ENCODE peak calls at places on chromosome 1, in ten cellular contexts. One of them, this sample, is unnamed.

GRCh38 chr1:226873771-226874578 is 3.6 kb downstream of the PSEN2 start:
- DNase-seq in body of pancreas: peak; percentile 83
- DNase-seq in NB4: no peak
- DNase-seq in breast epithelium: no peak
- DNase-seq in suprapubic skin: no peak
- DNase-seq in GM12892: no peak
- DNase-seq in ovary: no peak
- DNase-seq in tibial nerve: no peak
- DNase-seq in IMR-90: no peak
- DNase-seq in prostate gland: no peak
- DNase-seq in this sample: no peak

GRCh38 chr1:23913212-23913880 is at the start of gene CNR2:
- DNase-seq in body of pancreas: no peak
- DNase-seq in NB4: peak; percentile 88
- DNase-seq in breast epithelium: no peak
- DNase-seq in suprapubic skin: no peak
- DNase-seq in GM12892: no peak
- DNase-seq in ovary: no peak
- DNase-seq in tibial nerve: no peak
- DNase-seq in IMR-90: no peak
- DNase-seq in prostate gland: no peak
- DNase-seq in this sample: no peak

GRCh38 chr1:17609529-17609928 is 70.0 kb downstream of the ARHGEF10L start:
- DNase-seq in body of pancreas: no peak
- DNase-seq in NB4: no peak
- DNase-seq in breast epithelium: no peak
- DNase-seq in suprapubic skin: no peak
- DNase-seq in GM12892: no peak
- DNase-seq in ovary: no peak
- DNase-seq in tibial nerve: no peak
- DNase-seq in IMR-90: no peak
- DNase-seq in prostate gland: no peak
- DNase-seq in this sample: no peak

GRCh38 chr1:193408782-193409293 is 222.4 kb upstream of the B3GALT2 start:
- DNase-seq in body of pancreas: peak; percentile 94
- DNase-seq in NB4: no peak
- DNase-seq in breast epithelium: no peak
- DNase-seq in suprapubic skin: no peak
- DNase-seq in GM12892: no peak
- DNase-seq in ovary: peak; percentile 97
- DNase-seq in tibial nerve: peak; percentile 51
- DNase-seq in IMR-90: peak; percentile 75
- DNase-seq in prostate gland: peak; percentile 28
- DNase-seq in this sample: no peak

GRCh38 chr1:161019767-161020572 is 982 bp downstream of the F11R start:
- DNase-seq in body of pancreas: peak; percentile 10
- DNase-seq in NB4: peak; percentile 41
- DNase-seq in breast epithelium: no peak
- DNase-seq in suprapubic skin: no peak
- DNase-seq in GM12892: no peak
- DNase-seq in ovary: no peak
- DNase-seq in tibial nerve: no peak
- DNase-seq in IMR-90: no peak
- DNase-seq in prostate gland: peak; percentile 61
- DNase-seq in this sample: no peak

GRCh38 chr1:198756470-198756869 is 117.6 kb downstream of the PTPRC start:
- DNase-seq in body of pancreas: no peak
- DNase-seq in NB4: peak; percentile 29
- DNase-seq in breast epithelium: no peak
- DNase-seq in suprapubic skin: no peak
- DNase-seq in GM12892: no peak
- DNase-seq in ovary: no peak
- DNase-seq in tibial nerve: no peak
- DNase-seq in IMR-90: peak; percentile 36
- DNase-seq in prostate gland: no peak
- DNase-seq in this sample: no peak

GRCh38 chr1:245260116-245260882 is 105.5 kb downstream of the KIF26B start:
- DNase-seq in body of pancreas: no peak
- DNase-seq in NB4: no peak
- DNase-seq in breast epithelium: no peak
- DNase-seq in suprapubic skin: no peak
- DNase-seq in GM12892: no peak
- DNase-seq in ovary: no peak
- DNase-seq in tibial nerve: no peak
- DNase-seq in IMR-90: no peak
- DNase-seq in prostate gland: no peak
- DNase-seq in this sample: no peak

GRCh38 chr1:3945222-3945621 is 45.1 kb upstream of the C1orf174 start:
- DNase-seq in body of pancreas: no peak
- DNase-seq in NB4: no peak
- DNase-seq in breast epithelium: no peak
- DNase-seq in suprapubic skin: no peak
- DNase-seq in GM12892: no peak
- DNase-seq in ovary: no peak
- DNase-seq in tibial nerve: no peak
- DNase-seq in IMR-90: no peak
- DNase-seq in prostate gland: no peak
- DNase-seq in this sample: no peak

GRCh38 chr1:10628685-10629084 is 153.9 kb downstream of the PEX14 start:
- DNase-seq in body of pancreas: peak; percentile 84
- DNase-seq in NB4: no peak
- DNase-seq in breast epithelium: peak; percentile 82
- DNase-seq in suprapubic skin: no peak
- DNase-seq in GM12892: no peak
- DNase-seq in ovary: peak; percentile 95
- DNase-seq in tibial nerve: peak; percentile 68
- DNase-seq in IMR-90: peak; percentile 40
- DNase-seq in prostate gland: no peak
- DNase-seq in this sample: no peak

GRCh38 chr1:154014154-154014910 is 23.8 kb downstream of the RPS27 start:
- DNase-seq in body of pancreas: no peak
- DNase-seq in NB4: peak; percentile 54
- DNase-seq in breast epithelium: no peak
- DNase-seq in suprapubic skin: no peak
- DNase-seq in GM12892: no peak
- DNase-seq in ovary: no peak
- DNase-seq in tibial nerve: no peak
- DNase-seq in IMR-90: peak; percentile 76
- DNase-seq in prostate gland: no peak
- DNase-seq in this sample: no peak

GRCh38 chr1:200342511-200343400 is 67.1 kb downstream of the ZNF281 start:
- DNase-seq in body of pancreas: no peak
- DNase-seq in NB4: peak; percentile 34
- DNase-seq in breast epithelium: no peak
- DNase-seq in suprapubic skin: no peak
- DNase-seq in GM12892: no peak
- DNase-seq in ovary: no peak
- DNase-seq in tibial nerve: no peak
- DNase-seq in IMR-90: peak; percentile 76
- DNase-seq in prostate gland: no peak
- DNase-seq in this sample: no peak

DNA sequence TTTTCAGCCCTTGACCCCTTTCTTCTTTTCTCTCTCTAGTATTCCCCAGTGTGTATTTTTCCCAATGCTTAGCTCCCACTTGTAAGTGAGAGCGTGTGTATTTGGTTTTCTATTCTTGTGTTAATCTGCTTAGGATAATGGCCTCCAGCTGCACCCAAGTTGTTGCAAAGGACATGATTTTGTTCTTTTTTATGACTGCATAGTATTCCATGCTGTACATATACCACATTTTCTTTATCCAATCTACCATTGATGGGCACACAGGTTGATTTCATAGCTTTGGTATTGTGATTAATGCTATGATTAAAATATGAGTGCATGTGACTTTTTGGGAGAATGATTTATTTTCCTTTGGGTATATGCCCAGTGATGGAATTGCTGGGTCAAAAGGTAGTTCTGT is 104.8 kb downstream of the PDE4B start:
- DNase-seq in body of pancreas: no peak
- DNase-seq in NB4: no peak
- DNase-seq in breast epithelium: no peak
- DNase-seq in suprapubic skin: no peak
- DNase-seq in GM12892: no peak
- DNase-seq in ovary: no peak
- DNase-seq in tibial nerve: no peak
- DNase-seq in IMR-90: no peak
- DNase-seq in prostate gland: no peak
- DNase-seq in this sample: no peak
- TF ChIP-seq POLR2A in body of pancreas: no peak
- TF ChIP-seq POLR2A in NB4: no peak
- TF ChIP-seq POLR2A in breast epithelium: no peak
- TF ChIP-seq POLR2A in suprapubic skin: no peak
- TF ChIP-seq POLR2A in GM12892: no peak
- TF ChIP-seq POLR2A in ovary: no peak
- TF ChIP-seq POLR2A in tibial nerve: no peak
- TF ChIP-seq POLR2A in IMR-90: no peak
- TF ChIP-seq POLR2A in prostate gland: no peak
- TF ChIP-seq POLR2A in this sample: no peak

DNA sequence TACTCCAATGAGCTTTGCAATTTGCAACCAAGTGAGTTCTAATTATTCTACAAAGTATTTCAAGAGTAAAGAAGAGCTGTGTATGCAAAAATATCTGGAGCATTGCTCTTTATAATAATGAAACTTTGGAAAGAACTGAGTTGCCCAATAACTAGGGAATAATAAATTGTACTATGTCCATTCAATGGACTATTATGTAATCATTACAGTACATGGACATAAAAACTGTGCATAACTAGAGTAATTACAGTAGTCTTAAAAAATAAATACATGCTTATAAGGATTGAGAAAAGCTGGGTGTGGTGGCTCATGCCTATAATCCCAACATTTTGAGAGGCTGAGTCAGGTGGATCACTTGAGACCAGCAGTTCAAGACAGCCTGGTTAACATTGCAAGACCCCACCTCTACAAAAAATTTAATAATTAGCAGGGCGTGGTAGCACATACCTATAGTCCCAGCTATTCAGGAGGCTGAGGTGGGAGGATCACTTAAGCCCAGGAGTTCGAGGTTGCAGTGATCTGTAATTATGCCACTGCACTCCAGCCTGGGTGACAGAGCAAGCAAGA is 70.3 kb upstream of the JAK1 start:
- DNase-seq in body of pancreas: no peak
- DNase-seq in NB4: no peak
- DNase-seq in breast epithelium: no peak
- DNase-seq in suprapubic skin: no peak
- DNase-seq in GM12892: no peak
- DNase-seq in ovary: no peak
- DNase-seq in tibial nerve: no peak
- DNase-seq in IMR-90: no peak
- DNase-seq in prostate gland: no peak
- DNase-seq in this sample: no peak
- TF ChIP-seq POLR2A in body of pancreas: no peak
- TF ChIP-seq POLR2A in NB4: no peak
- TF ChIP-seq POLR2A in breast epithelium: no peak
- TF ChIP-seq POLR2A in suprapubic skin: no peak
- TF ChIP-seq POLR2A in GM12892: no peak
- TF ChIP-seq POLR2A in ovary: no peak
- TF ChIP-seq POLR2A in tibial nerve: no peak
- TF ChIP-seq POLR2A in IMR-90: no peak
- TF ChIP-seq POLR2A in prostate gland: no peak
- TF ChIP-seq POLR2A in this sample: no peak

DNA sequence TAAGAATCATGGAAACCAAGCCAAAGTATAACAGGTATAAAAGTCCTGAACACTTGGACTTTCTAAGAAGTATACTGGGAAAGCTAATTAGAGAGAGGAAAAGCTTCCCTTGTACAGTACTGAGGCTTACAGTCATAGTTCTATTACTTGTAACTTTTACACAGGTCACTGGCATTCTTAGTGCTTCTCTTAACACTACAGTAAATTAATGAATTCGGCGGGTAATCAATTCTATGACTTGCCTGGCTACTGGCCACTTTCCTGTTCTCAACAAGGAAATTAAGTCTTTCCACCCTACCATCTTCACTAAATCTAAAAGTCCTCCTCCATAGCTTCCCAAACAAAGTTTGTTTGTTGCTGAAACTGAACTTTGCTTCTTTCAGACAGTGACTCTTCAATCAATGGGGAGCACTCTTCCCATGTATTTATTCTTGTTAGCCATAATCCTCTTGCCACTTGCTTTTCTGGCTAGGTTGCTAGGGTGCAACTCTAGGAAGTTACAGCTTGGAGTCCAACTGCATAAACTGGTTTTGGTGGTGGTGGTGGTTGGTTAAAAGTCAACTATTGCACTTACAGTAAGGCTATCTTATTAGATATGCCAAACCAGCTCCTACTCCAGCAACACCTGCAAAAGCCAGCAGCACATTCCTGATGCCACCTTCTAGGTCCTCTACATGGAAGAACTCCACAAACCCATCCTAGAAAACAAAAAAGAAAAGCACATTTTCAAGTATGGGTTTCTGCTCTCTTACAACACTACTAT is 2.4 kb downstream of the MCL1 start:
- DNase-seq in body of pancreas: no peak
- DNase-seq in NB4: no peak
- DNase-seq in breast epithelium: no peak
- DNase-seq in suprapubic skin: no peak
- DNase-seq in GM12892: no peak
- DNase-seq in ovary: no peak
- DNase-seq in tibial nerve: no peak
- DNase-seq in IMR-90: peak; percentile 39
- DNase-seq in prostate gland: peak; percentile 58
- DNase-seq in this sample: no peak
- TF ChIP-seq POLR2A in body of pancreas: peak; percentile 14
- TF ChIP-seq POLR2A in NB4: no peak
- TF ChIP-seq POLR2A in breast epithelium: peak; percentile 33
- TF ChIP-seq POLR2A in suprapubic skin: no peak
- TF ChIP-seq POLR2A in GM12892: peak; percentile 26
- TF ChIP-seq POLR2A in ovary: no peak
- TF ChIP-seq POLR2A in tibial nerve: no peak
- TF ChIP-seq POLR2A in IMR-90: no peak
- TF ChIP-seq POLR2A in prostate gland: no peak
- TF ChIP-seq POLR2A in this sample: no peak

DNA sequence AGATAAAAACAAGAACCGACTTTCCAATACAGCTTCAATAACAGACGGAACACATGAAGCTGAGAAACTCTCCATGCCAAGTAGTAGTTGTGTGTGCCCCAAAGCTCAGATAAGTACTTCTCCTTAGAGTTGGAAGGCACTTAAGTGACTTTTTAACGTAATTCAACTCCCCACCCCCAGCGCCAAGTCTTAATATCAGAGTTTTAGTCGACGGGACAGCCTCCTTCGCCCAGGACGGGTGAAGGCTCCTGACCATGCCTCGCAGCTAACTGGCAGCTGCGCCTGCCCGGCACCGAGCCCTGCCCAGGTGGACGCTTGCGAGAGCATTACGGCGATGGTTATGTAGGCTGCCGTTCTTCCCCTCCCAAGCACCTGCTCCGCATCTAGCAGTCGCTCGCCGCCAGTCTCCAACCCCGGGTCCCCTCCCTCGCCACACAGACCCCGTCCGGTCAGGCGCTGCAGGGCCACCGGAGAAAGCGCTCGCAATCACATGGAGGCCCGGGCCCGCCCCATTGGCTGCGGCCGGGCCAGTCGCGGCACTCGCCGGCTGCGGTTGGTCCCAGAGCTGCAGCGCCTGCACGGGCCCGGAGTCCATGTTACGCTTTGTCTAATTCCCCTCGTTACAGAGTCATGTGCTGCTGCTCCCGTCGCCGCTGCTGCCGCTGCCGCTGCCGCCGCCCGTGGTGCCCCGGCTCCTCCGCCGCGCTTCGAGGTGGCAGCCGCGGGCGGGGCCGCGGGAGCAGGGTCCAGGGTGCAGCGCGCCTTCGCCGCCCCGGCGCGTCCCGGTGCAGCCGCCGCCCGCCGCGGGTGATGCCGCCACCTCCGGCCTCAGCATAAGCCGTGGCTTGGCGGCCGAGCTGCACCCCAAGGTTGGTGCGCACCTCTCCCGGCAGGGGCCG is at the start of gene LRRC8D:
- DNase-seq in body of pancreas: peak; percentile 93
- DNase-seq in NB4: peak; percentile 94
- DNase-seq in breast epithelium: peak; percentile 82
- DNase-seq in suprapubic skin: peak; percentile 90
- DNase-seq in GM12892: peak; percentile 72
- DNase-seq in ovary: peak; percentile 75
- DNase-seq in tibial nerve: peak; percentile 58
- DNase-seq in IMR-90: peak; percentile 72
- DNase-seq in prostate gland: peak; percentile 75
- DNase-seq in this sample: peak; percentile 76
- TF ChIP-seq POLR2A in body of pancreas: peak; percentile 76
- TF ChIP-seq POLR2A in NB4: peak; percentile 77
- TF ChIP-seq POLR2A in breast epithelium: no peak
- TF ChIP-seq POLR2A in suprapubic skin: no peak
- TF ChIP-seq POLR2A in GM12892: peak; percentile 60
- TF ChIP-seq POLR2A in ovary: no peak
- TF ChIP-seq POLR2A in tibial nerve: peak; percentile 8
- TF ChIP-seq POLR2A in IMR-90: no peak
- TF ChIP-seq POLR2A in prostate gland: peak; percentile 9
- TF ChIP-seq POLR2A in this sample: no peak